ENCODE peak calls at places on chromosomes 7 and 10, in five cellular contexts. One of them, this sample, is unnamed.

GRCh38 chr7:139936760-139937310 is 107.8 kb downstream of the TBXAS1 start:
- DNase-seq in testis: no peak
- DNase-seq in HCT116: no peak
- DNase-seq in K562: peak
- DNase-seq in H54: peak
- DNase-seq in this sample: no peak

GRCh38 chr7:74207586-74207985 is 2.2 kb upstream of the LAT2 start:
- DNase-seq in testis: no peak
- DNase-seq in HCT116: no peak
- DNase-seq in K562: no peak
- DNase-seq in H54: no peak
- DNase-seq in this sample: no peak

GRCh38 chr7:93873998-93874574 is 16.5 kb downstream of the TFPI2 start:
- DNase-seq in testis: no peak
- DNase-seq in HCT116: no peak
- DNase-seq in K562: no peak
- DNase-seq in H54: no peak
- DNase-seq in this sample: no peak

GRCh38 chr10:1434912-1435692 is 302.2 kb downstream of the ADARB2 start:
- DNase-seq in testis: no peak
- DNase-seq in HCT116: no peak
- DNase-seq in K562: no peak
- DNase-seq in H54: no peak
- DNase-seq in this sample: no peak

GRCh38 chr10:29849434-29849833 is 210.0 kb downstream of the JCAD start:
- DNase-seq in testis: no peak
- DNase-seq in HCT116: no peak
- DNase-seq in K562: no peak
- DNase-seq in H54: peak
- DNase-seq in this sample: no peak

GRCh38 chr7:98878365-98879197 is at the start of gene TRRAP:
- DNase-seq in testis: peak
- DNase-seq in HCT116: no peak
- DNase-seq in K562: peak
- DNase-seq in H54: peak
- DNase-seq in this sample: peak

GRCh38 chr7:67021260-67021659 is 24.6 kb downstream of the TYW1 start:
- DNase-seq in testis: no peak
- DNase-seq in HCT116: no peak
- DNase-seq in K562: no peak
- DNase-seq in H54: no peak
- DNase-seq in this sample: no peak

GRCh38 chr10:73877533-73878160 is 3.3 kb upstream of the CAMK2G start:
- DNase-seq in testis: no peak
- DNase-seq in HCT116: no peak
- DNase-seq in K562: no peak
- DNase-seq in H54: no peak
- DNase-seq in this sample: no peak

GRCh38 chr7:140316165-140316661 is 82.1 kb downstream of the SLC37A3 start:
- DNase-seq in testis: peak
- DNase-seq in HCT116: peak
- DNase-seq in K562: peak
- DNase-seq in H54: peak
- DNase-seq in this sample: peak

GRCh38 chr7:16978358-16979244 is 96.8 kb upstream of the AGR3 start:
- DNase-seq in testis: no peak
- DNase-seq in HCT116: no peak
- DNase-seq in K562: no peak
- DNase-seq in H54: peak
- DNase-seq in this sample: no peak

GRCh38 chr7:2530076-2530967 is 10.7 kb downstream of the LFNG start:
- DNase-seq in testis: no peak
- DNase-seq in HCT116: no peak
- DNase-seq in K562: peak
- DNase-seq in H54: peak
- DNase-seq in this sample: no peak

GRCh38 chr7:66521675-66522074 is 107.0 kb upstream of the KCTD7 start:
- DNase-seq in testis: no peak
- DNase-seq in HCT116: no peak
- DNase-seq in K562: no peak
- DNase-seq in H54: no peak
- DNase-seq in this sample: no peak

GRCh38 chr10:31479752-31480151 is 160.7 kb downstream of the ZEB1 start:
- DNase-seq in testis: no peak
- DNase-seq in HCT116: no peak
- DNase-seq in K562: no peak
- DNase-seq in H54: no peak
- DNase-seq in this sample: no peak

GRCh38 chr7:15853832-15854470 is 167.5 kb upstream of the MEOX2 start:
- DNase-seq in testis: no peak
- DNase-seq in HCT116: no peak
- DNase-seq in K562: no peak
- DNase-seq in H54: no peak
- DNase-seq in this sample: no peak

GRCh38 chr7:134300988-134301387 is 15.7 kb downstream of the SLC35B4 start:
- DNase-seq in testis: no peak
- DNase-seq in HCT116: no peak
- DNase-seq in K562: no peak
- DNase-seq in H54: no peak
- DNase-seq in this sample: no peak

GRCh38 chr10:59384761-59385160 is 22.4 kb upstream of the FAM13C start:
- DNase-seq in testis: no peak
- DNase-seq in HCT116: no peak
- DNase-seq in K562: no peak
- DNase-seq in H54: no peak
- DNase-seq in this sample: no peak

GRCh38 chr7:44293561-44294324 is 31.7 kb downstream of the CAMK2B start:
- DNase-seq in testis: peak
- DNase-seq in HCT116: no peak
- DNase-seq in K562: no peak
- DNase-seq in H54: no peak
- DNase-seq in this sample: no peak

GRCh38 chr7:70920886-70921285 is 211.1 kb upstream of the GALNT17 start:
- DNase-seq in testis: no peak
- DNase-seq in HCT116: no peak
- DNase-seq in K562: no peak
- DNase-seq in H54: no peak
- DNase-seq in this sample: no peak

GRCh38 chr10:71600856-71601255 is 118.7 kb downstream of the C10orf105 start:
- DNase-seq in testis: no peak
- DNase-seq in HCT116: no peak
- DNase-seq in K562: no peak
- DNase-seq in H54: peak
- DNase-seq in this sample: no peak

GRCh38 chr10:123117644-123118409 is 17.9 kb upstream of the HMX3 start:
- DNase-seq in testis: peak
- DNase-seq in HCT116: no peak
- DNase-seq in K562: no peak
- DNase-seq in H54: no peak
- DNase-seq in this sample: no peak

GRCh38 chr10:44259090-44259874 is 125.6 kb downstream of the CXCL12 start:
- DNase-seq in testis: no peak
- DNase-seq in HCT116: no peak
- DNase-seq in K562: no peak
- DNase-seq in H54: no peak
- DNase-seq in this sample: no peak

GRCh38 chr7:47361746-47362215 is 220.1 kb downstream of the TNS3 start:
- DNase-seq in testis: no peak
- DNase-seq in HCT116: peak
- DNase-seq in K562: no peak
- DNase-seq in H54: peak
- DNase-seq in this sample: no peak

GRCh38 chr10:43961523-43962345 is 313.1 kb upstream of the ZNF32 start:
- DNase-seq in testis: no peak
- DNase-seq in HCT116: no peak
- DNase-seq in K562: no peak
- DNase-seq in H54: no peak
- DNase-seq in this sample: no peak

GRCh38 chr10:79149662-79150443 is 81.1 kb downstream of the ZMIZ1 start:
- DNase-seq in testis: peak
- DNase-seq in HCT116: peak
- DNase-seq in K562: peak
- DNase-seq in H54: peak
- DNase-seq in this sample: peak

GRCh38 chr10:71998840-71999194 is 34.6 kb downstream of the CHST3 start:
- DNase-seq in testis: peak
- DNase-seq in HCT116: no peak
- DNase-seq in K562: peak
- DNase-seq in H54: peak
- DNase-seq in this sample: no peak

GRCh38 chr7:76513817-76514799 is 3.8 kb downstream of the UPK3B start:
- DNase-seq in testis: no peak
- DNase-seq in HCT116: no peak
- DNase-seq in K562: no peak
- DNase-seq in H54: no peak
- DNase-seq in this sample: no peak

GRCh38 chr7:80018941-80019808 is 115.5 kb upstream of the GNAI1 start:
- DNase-seq in testis: peak
- DNase-seq in HCT116: peak
- DNase-seq in K562: peak
- DNase-seq in H54: peak
- DNase-seq in this sample: peak

GRCh38 chr7:95682913-95683312 is 86.6 kb upstream of the PDK4 start:
- DNase-seq in testis: no peak
- DNase-seq in HCT116: no peak
- DNase-seq in K562: peak
- DNase-seq in H54: no peak
- DNase-seq in this sample: no peak

GRCh38 chr7:133207687-133208086 is 45.2 kb upstream of the EXOC4 start:
- DNase-seq in testis: no peak
- DNase-seq in HCT116: peak
- DNase-seq in K562: peak
- DNase-seq in H54: no peak
- DNase-seq in this sample: peak

GRCh38 chr7:35697414-35698175 is 2.7 kb upstream of the HERPUD2 start:
- DNase-seq in testis: no peak
- DNase-seq in HCT116: no peak
- DNase-seq in K562: peak
- DNase-seq in H54: peak
- DNase-seq in this sample: no peak

GRCh38 chr7:11548532-11548931 is 283.5 kb downstream of the THSD7A start:
- DNase-seq in testis: no peak
- DNase-seq in HCT116: no peak
- DNase-seq in K562: no peak
- DNase-seq in H54: no peak
- DNase-seq in this sample: no peak

GRCh38 chr7:14673202-14673601 is 229.3 kb downstream of the DGKB start:
- DNase-seq in testis: no peak
- DNase-seq in HCT116: no peak
- DNase-seq in K562: no peak
- DNase-seq in H54: no peak
- DNase-seq in this sample: no peak

GRCh38 chr7:14676896-14677295 is 225.7 kb downstream of the DGKB start:
- DNase-seq in testis: no peak
- DNase-seq in HCT116: no peak
- DNase-seq in K562: no peak
- DNase-seq in H54: no peak
- DNase-seq in this sample: no peak
- TF ChIP-seq POLR2A in testis: no peak
- TF ChIP-seq POLR2A in HCT116: no peak
- TF ChIP-seq POLR2A in K562: no peak
- TF ChIP-seq POLR2A in H54: no peak
- TF ChIP-seq POLR2A in this sample: no peak

GRCh38 chr7:28685660-28686417 is 272.3 kb downstream of the TRIL start:
- DNase-seq in testis: peak
- DNase-seq in HCT116: peak
- DNase-seq in K562: peak
- DNase-seq in H54: peak
- DNase-seq in this sample: peak
- TF ChIP-seq POLR2A in testis: no peak
- TF ChIP-seq POLR2A in HCT116: no peak
- TF ChIP-seq POLR2A in K562: no peak
- TF ChIP-seq POLR2A in H54: no peak
- TF ChIP-seq POLR2A in this sample: no peak

DNA sequence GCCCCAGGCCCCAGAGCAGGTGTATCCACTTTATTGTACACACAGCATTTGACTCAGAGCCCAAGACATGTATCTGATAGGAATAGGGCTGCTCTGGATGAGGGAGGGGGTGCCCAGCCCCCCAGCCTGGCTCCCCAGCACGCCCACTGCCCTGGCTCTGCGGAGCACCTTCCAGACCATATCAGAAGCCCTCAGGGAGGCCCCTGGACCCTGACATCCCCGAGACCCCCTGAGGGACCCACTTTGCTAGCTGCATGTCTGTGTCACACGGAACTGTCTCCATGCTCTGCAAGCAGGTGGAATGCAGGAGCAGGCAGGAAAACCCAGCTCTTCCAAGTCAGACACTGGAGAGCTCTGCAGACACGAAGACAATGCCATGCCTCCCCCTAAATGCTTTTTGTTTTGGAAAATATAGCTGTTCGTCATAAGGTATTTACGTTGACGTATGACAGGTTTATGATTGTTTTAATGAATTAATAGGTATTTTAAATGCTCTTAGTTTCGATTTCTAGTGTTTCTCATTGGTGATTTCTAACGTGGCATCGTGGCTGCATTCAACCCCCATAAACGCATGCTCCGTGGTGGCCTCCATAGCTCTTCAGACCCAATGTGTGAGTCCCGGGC is 92.8 kb upstream of the INSIG1 start:
- DNase-seq in testis: no peak
- DNase-seq in HCT116: no peak
- DNase-seq in K562: no peak
- DNase-seq in H54: no peak
- DNase-seq in this sample: no peak
- TF ChIP-seq POLR2A in testis: no peak
- TF ChIP-seq POLR2A in HCT116: peak
- TF ChIP-seq POLR2A in K562: no peak
- TF ChIP-seq POLR2A in H54: no peak
- TF ChIP-seq POLR2A in this sample: no peak

GRCh38 chr10:110872145-110872983 is 636 bp downstream of the PDCD4 start:
- DNase-seq in testis: peak
- DNase-seq in HCT116: no peak
- DNase-seq in K562: peak
- DNase-seq in H54: peak
- DNase-seq in this sample: peak
- TF ChIP-seq POLR2A in testis: no peak
- TF ChIP-seq POLR2A in HCT116: no peak
- TF ChIP-seq POLR2A in K562: no peak
- TF ChIP-seq POLR2A in H54: no peak
- TF ChIP-seq POLR2A in this sample: peak

This sample was measured in erythroblast.